ENCODE peak calls at places on chromosomes 6 and 20, in seven cellular contexts. Z is NCI-H1105, C is GM23248, L is glomerular endothelial cell, A is NCI-H2171, H is globus pallidus, Q is GM04504. G is an unnamed sample.

GRCh38 chr20:43749734-43750294 is 23.0 kb upstream of the GTSF1L start:
- DNase-seq in Q (no peak), Z (peak; percentile 63), H (no peak), C (peak; percentile 75), A (peak; percentile 16), L (no peak), G (peak; percentile 77)

GRCh38 chr6:158172001-158172400 is 3.9 kb downstream of the GTF2H5 start:
- DNase-seq in H (no peak), L (no peak), A (no peak), Z (no peak), C (no peak), Q (no peak), G (no peak)

GRCh38 chr6:111591370-111591900 is 14.2 kb downstream of the TRAF3IP2 start:
- DNase-seq in H (no peak), C (peak; percentile 100), Q (peak; percentile 99), L (no peak), A (peak; percentile 47), Z (no peak), G (no peak)

GRCh38 chr20:48198951-48199431 is 413.7 kb upstream of the SULF2 start:
- DNase-seq in L (no peak), Z (no peak), A (no peak), Q (peak; percentile 91), H (no peak), C (no peak), G (no peak)

GRCh38 chr6:55449219-55449618 is 122.0 kb downstream of the GFRAL start:
- DNase-seq in C (no peak), Q (no peak), L (no peak), Z (no peak), A (no peak), H (no peak), G (no peak)

GRCh38 chr6:116672306-116672705 is 3.7 kb upstream of the ZUP1 start:
- DNase-seq in Z (no peak), L (no peak), Q (no peak), A (no peak), H (no peak), C (no peak), G (no peak)

GRCh38 chr6:8275667-8276066 is 159.7 kb downstream of the SLC35B3 start:
- DNase-seq in Q (no peak), L (no peak), Z (no peak), H (no peak), A (no peak), C (no peak), G (no peak)

GRCh38 chr6:155967326-155967725 is 511.7 kb upstream of the NOX3 start:
- DNase-seq in L (no peak), Q (no peak), H (no peak), C (no peak), A (no peak), Z (no peak), G (no peak)

GRCh38 chr6:158715330-158716311 is 65.8 kb downstream of the SYTL3 start:
- DNase-seq in A (no peak), Q (no peak), H (peak; percentile 41), L (no peak), Z (no peak), C (no peak), G (no peak)

GRCh38 chr6:1812487-1812886 is 202.8 kb downstream of the FOXC1 start:
- DNase-seq in H (no peak), A (no peak), Q (no peak), Z (no peak), L (no peak), C (no peak), G (no peak)

GRCh38 chr6:29723666-29724588 is 693 bp downstream of the HLA-F start:
- DNase-seq in A (no peak), Z (no peak), Q (no peak), L (no peak), H (no peak), C (peak; percentile 47), G (no peak)

GRCh38 chr6:2460216-2460734 is 214.9 kb upstream of the GMDS start:
- DNase-seq in C (no peak), A (no peak), Q (no peak), H (peak; percentile 10), L (no peak), Z (no peak), G (no peak)

GRCh38 chr6:17429381-17430061 is 36.1 kb downstream of the CAP2 start:
- DNase-seq in C (peak; percentile 34), H (no peak), Q (no peak), A (peak; percentile 77), Z (peak; percentile 88), L (no peak), G (no peak)

GRCh38 chr6:44086931-44087574 is 40.2 kb downstream of the MRPL14 start:
- DNase-seq in L (no peak), Q (no peak), A (no peak), H (no peak), Z (peak; percentile 8), C (peak; percentile 43), G (no peak)

GRCh38 chr20:63641792-63642517 is 11.3 kb downstream of the STMN3 start:
- DNase-seq in Z (peak; percentile 95), L (no peak), C (peak; percentile 86), A (peak; percentile 96), Q (peak; percentile 41), H (peak; percentile 83), G (peak; percentile 45)

GRCh38 chr6:42963179-42963854 is 2.8 kb downstream of the GNMT start:
- DNase-seq in L (no peak), H (no peak), Z (no peak), C (no peak), A (no peak), Q (no peak), G (no peak)

GRCh38 chr6:113403966-113404575 is 453.1 kb upstream of the MARCKS start:
- DNase-seq in H (no peak), L (no peak), Q (no peak), C (no peak), Z (no peak), A (no peak), G (no peak)

GRCh38 chr20:1185781-1186334 is 1.1 kb upstream of the TMEM74B start:
- DNase-seq in C (peak; percentile 69), Z (peak; percentile 27), H (no peak), A (peak; percentile 71), L (no peak), Q (no peak), G (peak; percentile 21)

GRCh38 chr6:19643287-19643686 is 193.9 kb upstream of the ID4 start:
- DNase-seq in C (no peak), A (no peak), H (no peak), Z (no peak), Q (no peak), L (no peak), G (no peak)

GRCh38 chr6:167827588-167828324 is 1.0 kb downstream of the AFDN start:
- DNase-seq in Z (peak; percentile 61), H (peak; percentile 63), C (peak; percentile 76), Q (no peak), L (no peak), A (peak; percentile 38), G (no peak)

GRCh38 chr6:127514396-127515227 is 4.5 kb downstream of the MTCL3 start:
- DNase-seq in C (peak; percentile 83), A (peak; percentile 11), Q (no peak), H (peak; percentile 58), Z (peak; percentile 68), L (no peak), G (no peak)

GRCh38 chr6:69650703-69651102 is 146.1 kb downstream of the LMBRD1 start:
- DNase-seq in L (no peak), A (no peak), H (no peak), C (no peak), Z (no peak), Q (no peak), G (no peak)

GRCh38 chr6:144264270-144265060 is 20.7 kb upstream of the UTRN start:
- DNase-seq in Z (no peak), Q (peak; percentile 82), A (no peak), L (no peak), C (peak; percentile 95), H (no peak), G (no peak)

GRCh38 chr20:16654858-16655257 is 75.0 kb upstream of the SNRPB2 start:
- DNase-seq in A (no peak), Q (no peak), H (no peak), C (no peak), L (no peak), Z (no peak), G (no peak)